ENCODE peak calls at places on chromosome X, in seven cellular contexts. One of them, this sample, is unnamed.

GRCh38 chrX:46628406-46629371 is 55.1 kb downstream of the CHST7 start:
- DNase-seq in neural crest cell: no peak
- DNase-seq in putamen: no peak
- DNase-seq in fibroblast of lung: peak; percentile 42
- DNase-seq in T-helper 1 cell: peak; percentile 30
- DNase-seq in CD4-positive, alpha-beta T cell: no peak
- DNase-seq in AG10803: peak; percentile 63
- DNase-seq in this sample: no peak

GRCh38 chrX:133151320-133151719 is 54.4 kb upstream of the USP26 start:
- DNase-seq in neural crest cell: no peak
- DNase-seq in putamen: no peak
- DNase-seq in T-helper 1 cell: no peak
- DNase-seq in AG10803: peak; percentile 1
- DNase-seq in fibroblast of lung: no peak
- DNase-seq in CD4-positive, alpha-beta T cell: no peak
- DNase-seq in this sample: no peak

GRCh38 chrX:70421618-70422017 is 1.5 kb upstream of the GDPD2 start:
- DNase-seq in neural crest cell: no peak
- DNase-seq in putamen: no peak
- DNase-seq in T-helper 1 cell: no peak
- DNase-seq in CD4-positive, alpha-beta T cell: no peak
- DNase-seq in fibroblast of lung: no peak
- DNase-seq in AG10803: no peak
- DNase-seq in this sample: no peak

GRCh38 chrX:98331407-98331806 is 1447.7 kb downstream of the RPA4 start:
- DNase-seq in CD4-positive, alpha-beta T cell: no peak
- DNase-seq in T-helper 1 cell: no peak
- DNase-seq in AG10803: no peak
- DNase-seq in putamen: no peak
- DNase-seq in neural crest cell: no peak
- DNase-seq in fibroblast of lung: no peak
- DNase-seq in this sample: no peak

GRCh38 chrX:135625995-135626394 is 87.4 kb upstream of the CT45A1 start:
- DNase-seq in T-helper 1 cell: no peak
- DNase-seq in fibroblast of lung: no peak
- DNase-seq in putamen: no peak
- DNase-seq in AG10803: peak; percentile 0
- DNase-seq in neural crest cell: no peak
- DNase-seq in CD4-positive, alpha-beta T cell: no peak
- DNase-seq in this sample: no peak

GRCh38 chrX:26411045-26411444 is 195.1 kb downstream of the MAGEB5 start:
- DNase-seq in fibroblast of lung: no peak
- DNase-seq in AG10803: no peak
- DNase-seq in CD4-positive, alpha-beta T cell: no peak
- DNase-seq in T-helper 1 cell: no peak
- DNase-seq in putamen: no peak
- DNase-seq in neural crest cell: no peak
- DNase-seq in this sample: no peak

GRCh38 chrX:118802857-118803256 is 20.8 kb upstream of the ZCCHC12 start:
- DNase-seq in CD4-positive, alpha-beta T cell: no peak
- DNase-seq in T-helper 1 cell: no peak
- DNase-seq in putamen: peak; percentile 7
- DNase-seq in neural crest cell: no peak
- DNase-seq in fibroblast of lung: peak; percentile 14
- DNase-seq in AG10803: peak; percentile 34
- DNase-seq in this sample: no peak

GRCh38 chrX:23854122-23854521 is 53.6 kb downstream of the APOO start:
- DNase-seq in putamen: no peak
- DNase-seq in T-helper 1 cell: no peak
- DNase-seq in neural crest cell: no peak
- DNase-seq in fibroblast of lung: peak; percentile 30
- DNase-seq in AG10803: no peak
- DNase-seq in CD4-positive, alpha-beta T cell: no peak
- DNase-seq in this sample: no peak

GRCh38 chrX:121958886-121959285 is 911.5 kb downstream of the GLUD2 start:
- DNase-seq in neural crest cell: no peak
- DNase-seq in CD4-positive, alpha-beta T cell: no peak
- DNase-seq in fibroblast of lung: peak; percentile 39
- DNase-seq in T-helper 1 cell: no peak
- DNase-seq in AG10803: peak; percentile 3
- DNase-seq in putamen: no peak
- DNase-seq in this sample: no peak

GRCh38 chrX:25079020-25079419 is 63.3 kb upstream of the ARX start:
- DNase-seq in AG10803: no peak
- DNase-seq in neural crest cell: no peak
- DNase-seq in fibroblast of lung: no peak
- DNase-seq in putamen: no peak
- DNase-seq in CD4-positive, alpha-beta T cell: no peak
- DNase-seq in T-helper 1 cell: no peak
- DNase-seq in this sample: no peak

GRCh38 chrX:152817082-152817744 is 13.3 kb downstream of the CETN2 start:
- DNase-seq in AG10803: peak; percentile 37
- DNase-seq in CD4-positive, alpha-beta T cell: no peak
- DNase-seq in neural crest cell: peak; percentile 15
- DNase-seq in putamen: no peak
- DNase-seq in T-helper 1 cell: no peak
- DNase-seq in fibroblast of lung: peak; percentile 29
- DNase-seq in this sample: no peak

GRCh38 chrX:129403974-129404669 is 119.2 kb downstream of the SMARCA1 start:
- DNase-seq in CD4-positive, alpha-beta T cell: no peak
- DNase-seq in neural crest cell: no peak
- DNase-seq in T-helper 1 cell: no peak
- DNase-seq in fibroblast of lung: peak; percentile 24
- DNase-seq in AG10803: no peak
- DNase-seq in putamen: no peak
- DNase-seq in this sample: no peak

GRCh38 chrX:9390121-9390520 is 74.7 kb upstream of the TBL1X start:
- DNase-seq in CD4-positive, alpha-beta T cell: no peak
- DNase-seq in putamen: no peak
- DNase-seq in T-helper 1 cell: no peak
- DNase-seq in fibroblast of lung: peak; percentile 70
- DNase-seq in AG10803: no peak
- DNase-seq in neural crest cell: no peak
- DNase-seq in this sample: no peak

GRCh38 chrX:37348237-37349130 is 680 bp upstream of the PRRG1 start:
- DNase-seq in CD4-positive, alpha-beta T cell: no peak
- DNase-seq in putamen: no peak
- DNase-seq in fibroblast of lung: peak; percentile 41
- DNase-seq in AG10803: peak; percentile 37
- DNase-seq in neural crest cell: no peak
- DNase-seq in T-helper 1 cell: no peak
- DNase-seq in this sample: no peak

GRCh38 chrX:53599781-53600396 is 86.6 kb downstream of the HUWE1 start:
- DNase-seq in neural crest cell: no peak
- DNase-seq in AG10803: no peak
- DNase-seq in fibroblast of lung: peak; percentile 23
- DNase-seq in putamen: no peak
- DNase-seq in T-helper 1 cell: no peak
- DNase-seq in CD4-positive, alpha-beta T cell: no peak
- DNase-seq in this sample: no peak

GRCh38 chrX:13967636-13968035 is 62.1 kb downstream of the GEMIN8 start:
- DNase-seq in putamen: no peak
- DNase-seq in T-helper 1 cell: no peak
- DNase-seq in AG10803: no peak
- DNase-seq in CD4-positive, alpha-beta T cell: no peak
- DNase-seq in neural crest cell: no peak
- DNase-seq in fibroblast of lung: no peak
- DNase-seq in this sample: no peak

GRCh38 chrX:460823-461640 is 74.3 kb upstream of the PPP2R3B start:
- DNase-seq in CD4-positive, alpha-beta T cell: no peak
- DNase-seq in T-helper 1 cell: no peak
- DNase-seq in fibroblast of lung: no peak
- DNase-seq in neural crest cell: no peak
- DNase-seq in putamen: no peak
- DNase-seq in AG10803: no peak
- DNase-seq in this sample: no peak

GRCh38 chrX:46485897-46486296 is 59.3 kb downstream of the ZNF674 start:
- DNase-seq in neural crest cell: no peak
- DNase-seq in fibroblast of lung: no peak
- DNase-seq in CD4-positive, alpha-beta T cell: no peak
- DNase-seq in putamen: no peak
- DNase-seq in T-helper 1 cell: no peak
- DNase-seq in AG10803: no peak
- DNase-seq in this sample: no peak

GRCh38 chrX:133056341-133056740 is 40.6 kb downstream of the USP26 start:
- DNase-seq in putamen: no peak
- DNase-seq in neural crest cell: no peak
- DNase-seq in T-helper 1 cell: no peak
- DNase-seq in fibroblast of lung: peak; percentile 2
- DNase-seq in CD4-positive, alpha-beta T cell: no peak
- DNase-seq in AG10803: no peak
- DNase-seq in this sample: no peak

GRCh38 chrX:131058136-131058868 is at the start of gene ARHGAP36:
- DNase-seq in CD4-positive, alpha-beta T cell: no peak
- DNase-seq in AG10803: no peak
- DNase-seq in putamen: no peak
- DNase-seq in T-helper 1 cell: no peak
- DNase-seq in neural crest cell: peak; percentile 44
- DNase-seq in fibroblast of lung: no peak
- DNase-seq in this sample: no peak

GRCh38 chrX:54894159-54894558 is 26.5 kb upstream of the TRO start:
- DNase-seq in CD4-positive, alpha-beta T cell: no peak
- DNase-seq in neural crest cell: no peak
- DNase-seq in putamen: no peak
- DNase-seq in T-helper 1 cell: no peak
- DNase-seq in AG10803: no peak
- DNase-seq in fibroblast of lung: no peak
- DNase-seq in this sample: no peak

GRCh38 chrX:136866337-136867095 is 14.0 kb downstream of the RBMX start:
- DNase-seq in neural crest cell: no peak
- DNase-seq in T-helper 1 cell: no peak
- DNase-seq in AG10803: no peak
- DNase-seq in fibroblast of lung: peak; percentile 9
- DNase-seq in putamen: no peak
- DNase-seq in CD4-positive, alpha-beta T cell: no peak
- DNase-seq in this sample: no peak

GRCh38 chrX:150456466-150456865 is 93.3 kb downstream of the MAMLD1 start:
- DNase-seq in neural crest cell: no peak
- DNase-seq in fibroblast of lung: peak; percentile 12
- DNase-seq in AG10803: no peak
- DNase-seq in putamen: no peak
- DNase-seq in T-helper 1 cell: peak; percentile 67
- DNase-seq in CD4-positive, alpha-beta T cell: no peak
- DNase-seq in this sample: no peak

GRCh38 chrX:23752740-23753435 is 9.8 kb upstream of the ACOT9 start:
- DNase-seq in putamen: no peak
- DNase-seq in fibroblast of lung: peak; percentile 72
- DNase-seq in CD4-positive, alpha-beta T cell: no peak
- DNase-seq in T-helper 1 cell: no peak
- DNase-seq in neural crest cell: no peak
- DNase-seq in AG10803: peak; percentile 82
- DNase-seq in this sample: no peak